ENCODE peak calls at places on chromosome 11, in five cellular contexts. V is neural progenitor cell, Z is PC-3, Y is keratinocyte, W is GM23248. M is an unnamed sample.

GRCh38 chr11:71119656-71120269 is 132.6 kb downstream of the SHANK2 start:
- DNase-seq in Z (no peak), Y (no peak), V (no peak), W (no peak), M (no peak)

GRCh38 chr11:9251306-9251705 is 13.8 kb downstream of the DENND5A start:
- DNase-seq in W (no peak), Y (peak; percentile 7), Z (peak; percentile 22), V (no peak), M (no peak)

GRCh38 chr11:23398052-23398451 is 537.8 kb upstream of the CCDC179 start:
- DNase-seq in V (no peak), Z (no peak), W (no peak), Y (no peak), M (no peak)

GRCh38 chr11:46119053-46119351 is 2.3 kb downstream of the PHF21A start:
- DNase-seq in V (no peak), Y (no peak), Z (no peak), W (peak; percentile 55), M (no peak)

GRCh38 chr11:128544625-128545024 is 42.7 kb downstream of the ETS1 start:
- DNase-seq in V (peak; percentile 55), Z (no peak), Y (no peak), W (peak; percentile 16), M (no peak)

GRCh38 chr11:74397531-74398243 is 546 bp downstream of the PGM2L1 start:
- DNase-seq in V (peak; percentile 59), Z (peak; percentile 77), W (peak; percentile 54), Y (no peak), M (peak; percentile 37)

GRCh38 chr11:2553198-2553597 is 108.4 kb downstream of the KCNQ1 start:
- DNase-seq in W (no peak), Y (no peak), V (no peak), Z (no peak), M (no peak)

GRCh38 chr11:36333468-36333867 is 37.4 kb downstream of the PRR5L start:
- DNase-seq in V (no peak), Z (peak; percentile 59), W (peak; percentile 88), Y (no peak), M (peak; percentile 32)

GRCh38 chr11:14124345-14124744 is 161.8 kb downstream of the SPON1 start:
- DNase-seq in Y (no peak), Z (no peak), W (peak; percentile 52), V (no peak), M (no peak)

GRCh38 chr11:27934830-27935145 is 173.2 kb downstream of the KIF18A start:
- DNase-seq in Y (peak; percentile 30), W (peak; percentile 96), V (no peak), Z (peak; percentile 95), M (peak; percentile 98)

GRCh38 chr11:61832758-61833157 is 4.7 kb downstream of the FADS2 start:
- DNase-seq in Z (no peak), V (no peak), Y (no peak), W (no peak), M (no peak)

GRCh38 chr11:95912902-95913560 is 10.9 kb downstream of the MTMR2 start:
- DNase-seq in V (no peak), W (peak; percentile 84), Y (no peak), Z (peak; percentile 47), M (peak; percentile 57)

GRCh38 chr11:121321614-121322243 is 29.2 kb downstream of the SC5D start:
- DNase-seq in V (peak; percentile 61), Z (peak; percentile 76), W (peak; percentile 52), Y (no peak), M (peak; percentile 2)

GRCh38 chr11:58301576-58301975 is 33.5 kb upstream of the OR10W1 start:
- DNase-seq in V (no peak), W (peak; percentile 88), Z (peak; percentile 85), Y (peak; percentile 60), M (peak; percentile 63)

GRCh38 chr11:3135491-3136440 is 29.3 kb downstream of the OSBPL5 start:
- DNase-seq in V (peak; percentile 77), Z (no peak), Y (no peak), W (no peak), M (no peak)

GRCh38 chr11:75273989-75274391 is 33.4 kb downstream of the TPBGL start:
- DNase-seq in Y (no peak), Z (no peak), W (no peak), V (no peak), M (no peak)

GRCh38 chr11:44427432-44427831 is 117.5 kb upstream of the ALX4 start:
- DNase-seq in V (peak; percentile 26), W (no peak), Z (peak; percentile 2), Y (no peak), M (no peak)

DNA sequence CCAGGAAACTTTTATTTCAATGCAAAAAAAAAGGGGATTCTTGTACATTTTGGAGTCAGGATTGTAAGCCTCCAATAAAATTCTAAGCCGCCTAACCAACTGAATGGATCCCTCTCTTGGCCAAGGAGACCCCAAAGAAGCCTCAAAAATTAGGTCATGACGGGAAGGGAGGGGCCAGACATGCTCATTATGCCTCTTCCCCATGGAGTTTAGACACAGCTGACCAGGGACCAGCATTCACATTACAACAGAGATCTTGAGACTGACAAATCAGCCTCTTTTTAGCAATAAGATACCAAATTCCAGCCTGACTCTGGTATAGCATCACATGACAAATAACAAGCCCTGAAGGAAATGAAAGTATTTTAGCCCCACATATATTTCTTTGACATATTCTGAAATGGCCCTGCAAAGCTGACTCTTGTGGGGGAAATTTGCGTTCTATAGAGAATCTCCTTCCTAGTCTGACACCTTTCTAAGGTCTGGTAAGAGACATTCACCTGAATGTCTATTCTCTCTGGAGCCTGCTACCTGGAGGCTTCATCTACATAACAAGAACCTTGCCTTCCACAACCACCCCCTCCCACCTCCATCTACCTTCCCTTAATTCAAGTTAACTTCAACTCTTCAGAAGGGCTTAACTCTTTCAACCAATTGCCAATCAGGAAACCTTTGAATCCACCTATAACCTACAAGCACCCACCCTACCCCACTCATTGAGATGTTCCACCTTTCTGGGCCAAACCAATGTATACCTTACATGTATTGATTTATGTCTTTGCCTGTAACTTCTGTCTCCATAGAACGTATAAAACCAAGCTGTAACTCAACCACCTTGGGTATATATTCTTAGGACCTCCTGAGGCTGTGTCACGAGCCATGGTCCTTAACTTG is 10.3 kb downstream of the GAL start:
- DNase-seq in Z (no peak), Y (no peak), V (no peak), W (no peak), M (no peak)
- H3K27ac ChIP-seq in Z (no peak overlapping the region), Y (no peak overlapping the region), V (no peak overlapping the region), W (no peak overlapping the region), M (no peak overlapping the region)

GRCh38 chr11:31826530-31827438 is 15.7 kb upstream of the PAX6 start:
- DNase-seq in Z (no peak), Y (no peak), V (peak; percentile 71), W (no peak), M (no peak)
- TF ChIP-seq EZH2 in Z (no peak), Y (peak; percentile 84), V (peak; percentile 65), W (peak; percentile 94), M (peak; percentile 83)

GRCh38 chr11:7606496-7606895 is 66.8 kb downstream of the CYB5R2 start:
- DNase-seq in W (peak; percentile 10), Y (no peak), V (no peak), Z (no peak), M (no peak)

GRCh38 chr11:7600205-7600775 is 73.0 kb downstream of the CYB5R2 start:
- DNase-seq in V (no peak), W (peak; percentile 79), Y (peak; percentile 96), Z (peak; percentile 73), M (no peak)

GRCh38 chr11:7605544-7605943 is 67.8 kb downstream of the CYB5R2 start:
- DNase-seq in W (peak; percentile 44), Z (peak; percentile 35), V (no peak), Y (peak; percentile 46), M (peak; percentile 76)

GRCh38 chr11:7604331-7604973 is 68.8 kb downstream of the CYB5R2 start:
- DNase-seq in Z (no peak), V (no peak), W (no peak), Y (no peak), M (no peak)

DNA sequence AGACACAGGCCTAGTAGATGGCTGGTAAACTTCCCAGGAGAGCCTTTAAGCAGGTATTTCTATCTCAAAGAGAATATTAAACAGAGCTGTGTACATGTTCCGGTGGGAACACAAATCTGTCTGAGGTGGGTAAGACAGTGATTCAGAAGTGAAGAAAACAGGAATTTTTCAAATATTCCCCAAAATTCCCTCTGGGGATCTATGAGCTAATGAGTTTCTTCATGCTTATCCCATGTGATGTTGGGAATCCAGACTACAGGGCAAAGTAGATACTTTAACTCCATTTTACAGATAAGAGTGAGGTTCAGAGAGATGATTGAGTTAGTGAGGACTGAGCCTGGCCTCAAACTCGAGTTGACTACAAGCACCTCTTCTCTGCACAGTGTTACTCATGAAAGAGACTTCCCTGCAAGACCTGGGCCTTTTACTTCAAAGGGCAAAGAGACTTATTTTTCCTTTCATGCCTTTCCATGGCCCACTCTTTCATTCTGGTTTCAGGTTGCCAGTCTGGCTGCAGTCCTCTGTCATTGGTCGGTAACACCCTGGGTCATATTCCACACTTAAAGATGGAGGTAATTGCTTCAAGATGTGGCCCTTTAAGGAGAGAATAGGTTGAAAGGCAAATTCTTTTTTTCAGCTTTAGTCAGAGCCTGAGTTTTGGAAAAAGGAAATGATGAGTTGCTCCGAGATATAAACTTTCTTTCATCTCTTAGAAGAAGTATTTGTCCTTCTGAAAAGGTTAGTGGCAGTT is 70.1 kb downstream of the CYB5R2 start:
- DNase-seq in V (no peak), W (peak; percentile 51), Y (no peak), Z (no peak), M (no peak)
- H3K27ac ChIP-seq in V (no peak overlapping the region), W (no peak overlapping the region), Y (no peak overlapping the region), Z (no peak overlapping the region), M (no peak overlapping the region)

DNA sequence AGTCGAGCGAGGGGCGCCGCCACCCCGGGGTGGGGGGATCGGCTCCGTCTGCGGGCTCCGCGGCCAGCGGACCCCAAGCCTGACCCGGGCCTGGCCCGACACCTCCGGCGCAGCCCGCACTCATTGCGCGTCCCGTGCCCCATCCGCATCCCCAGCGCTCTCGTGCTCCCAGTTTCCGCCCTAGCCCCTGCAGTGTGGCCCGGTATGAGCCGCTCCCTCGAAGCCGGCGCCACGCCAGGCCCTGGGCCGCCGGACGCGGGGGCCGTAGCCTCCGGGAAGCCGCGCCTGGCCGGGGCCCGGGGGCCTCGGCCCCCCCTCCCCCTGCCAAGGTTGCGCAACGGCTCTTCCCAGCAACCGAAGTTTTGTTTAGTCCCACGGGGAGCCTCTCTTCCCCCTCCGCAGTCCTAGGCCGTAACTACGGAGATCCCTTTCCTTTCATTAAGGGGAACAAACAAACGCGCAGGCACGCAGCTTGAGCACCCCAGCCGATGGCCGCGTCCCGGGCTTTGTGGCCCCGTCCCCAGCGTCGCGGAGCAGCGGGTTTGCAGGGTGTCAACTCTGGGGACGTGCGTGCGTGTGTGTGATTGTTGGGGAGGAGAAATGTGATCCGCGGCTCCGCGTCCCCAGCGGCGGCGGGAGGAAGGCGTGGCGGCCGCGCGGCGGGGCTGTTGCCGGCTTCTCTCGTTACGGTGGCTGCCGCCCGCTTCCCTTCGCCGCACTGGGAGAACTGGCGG is 883 bp downstream of the HIPK3 start:
- DNase-seq in V (peak; percentile 88), Z (peak; percentile 79), Y (no peak), W (peak; percentile 92), M (peak; percentile 66)
- TF ChIP-seq EZH2 in V (no peak), Z (no peak), Y (no peak), W (no peak), M (no peak)

GRCh38 chr11:106495046-106495445 is 417.6 kb downstream of the AASDHPPT start:
- DNase-seq in V (no peak), Z (peak; percentile 93), W (peak; percentile 34), Y (no peak), M (peak; percentile 55)

GRCh38 chr11:106491751-106492150 is 414.3 kb downstream of the AASDHPPT start:
- DNase-seq in W (no peak), V (no peak), Y (no peak), Z (no peak), M (no peak)

GRCh38 chr11:106497321-106497720 is 419.9 kb downstream of the AASDHPPT start:
- DNase-seq in W (no peak), Y (no peak), Z (no peak), V (peak; percentile 3), M (no peak)

GRCh38 chr11:106496677-106497076 is 419.2 kb downstream of the AASDHPPT start:
- DNase-seq in Z (peak; percentile 31), Y (no peak), W (no peak), V (no peak), M (no peak)

GRCh38 chr11:106493751-106494150 is 416.3 kb downstream of the AASDHPPT start:
- DNase-seq in Y (no peak), W (peak; percentile 23), V (no peak), Z (peak; percentile 89), M (peak; percentile 85)
- H3K27ac ChIP-seq in Y (no peak overlapping the region), W (no peak overlapping the region), V (no peak overlapping the region), Z (peak overlapping the region; percentile 50), M (no peak overlapping the region)

M was measured in astrocyte.